ENCODE peak calls at places on chromosomes 5 and 9, in four cellular contexts. A is activated CD4-positive, alpha-beta memory T cell treated with anti-CD3 and anti-CD28 coated beads, Interleukin-2, amount 10 ng/mL, durations not matched to agents 7 days and 5 days; F is lung; U is BJ. C is an unnamed sample.

GRCh38 chr5:169299651-169300467 is 1.1 kb downstream of the SLIT3 start:
- DNase-seq in F (peak), U (no peak), A (no peak), C (no peak)

GRCh38 chr5:61735531-61735930 is 403.5 kb downstream of the ZSWIM6 start:
- DNase-seq in F (no peak), A (no peak), U (no peak), C (no peak)

GRCh38 chr5:43560128-43560527 is 3.3 kb upstream of the PAIP1 start:
- DNase-seq in A (no peak), F (no peak), U (no peak), C (no peak)

GRCh38 chr5:10588779-10589447 is 25.0 kb downstream of the ANKRD33B start:
- DNase-seq in A (no peak), F (no peak), U (no peak), C (no peak)

GRCh38 chr9:33287087-33287490 is 3.2 kb upstream of the NFX1 start:
- DNase-seq in U (peak), F (peak), A (peak), C (peak)

GRCh38 chr5:436641-436975 is 6.4 kb upstream of the EXOC3 start:
- DNase-seq in U (no peak), F (no peak), A (no peak), C (no peak)

GRCh38 chr5:108168915-108169314 is 213.0 kb downstream of the FBXL17 start:
- DNase-seq in U (no peak), A (no peak), F (no peak), C (no peak)

GRCh38 chr5:73960426-73960825 is 334.4 kb downstream of the ARHGEF28 start:
- DNase-seq in F (no peak), U (no peak), A (no peak), C (no peak)

GRCh38 chr5:5454405-5454804 is 31.9 kb downstream of the ICE1 start:
- DNase-seq in A (no peak), U (no peak), F (no peak), C (no peak)

GRCh38 chr5:40619406-40619805 is 60.3 kb upstream of the PTGER4 start:
- DNase-seq in A (no peak), F (no peak), U (no peak), C (no peak)

GRCh38 chr5:31664566-31664965 is 25.6 kb downstream of the PDZD2 start:
- DNase-seq in F (no peak), U (no peak), A (no peak), C (no peak)

GRCh38 chr9:13588151-13589043 is 308.9 kb upstream of the MPDZ start:
- DNase-seq in A (no peak), F (no peak), U (no peak), C (no peak)

GRCh38 chr5:32443541-32444190 is 874 bp downstream of the ZFR start:
- DNase-seq in U (no peak), F (peak), A (peak), C (no peak)

GRCh38 chr9:129071526-129072131 is 9.3 kb upstream of the DOLPP1 start:
- DNase-seq in A (peak), U (no peak), F (no peak), C (peak)

GRCh38 chr5:169742773-169743296 is 105.8 kb downstream of the DOCK2 start:
- DNase-seq in F (no peak), A (no peak), U (peak), C (no peak)

GRCh38 chr5:158754018-158754514 is 345.6 kb downstream of the EBF1 start:
- DNase-seq in A (no peak), U (peak), F (no peak), C (no peak)

GRCh38 chr9:99030082-99030481 is 74.8 kb upstream of the TGFBR1 start:
- DNase-seq in F (no peak), U (peak), A (no peak), C (no peak)

GRCh38 chr5:108728566-108729305 is 19.0 kb upstream of the FER start:
- DNase-seq in F (peak), U (no peak), A (peak), C (no peak)

GRCh38 chr5:75963554-75963953 is 119.6 kb upstream of the SV2C start:
- DNase-seq in U (no peak), A (no peak), F (no peak), C (no peak)

GRCh38 chr5:164277720-164278119 is 772.3 kb downstream of the MAT2B start:
- DNase-seq in A (no peak), U (no peak), F (no peak), C (no peak)

GRCh38 chr5:140246378-140247122 is 56.4 kb downstream of the PFDN1 start:
- DNase-seq in F (no peak), A (no peak), U (peak), C (no peak)

GRCh38 chr5:35963381-35963843 is 25.0 kb upstream of the CAPSL start:
- DNase-seq in F (no peak), U (no peak), A (no peak), C (no peak)

GRCh38 chr9:110029422-110029814 is 178.5 kb downstream of the C9orf152 start:
- DNase-seq in F (peak), A (no peak), U (peak), C (no peak)

GRCh38 chr9:84945878-84946538 is 276.5 kb downstream of the NTRK2 start:
- DNase-seq in U (peak), A (no peak), F (no peak), C (no peak)

GRCh38 chr5:79475174-79475466 is 38.8 kb downstream of the HOMER1 start:
- DNase-seq in U (no peak), F (no peak), A (no peak), C (no peak)

GRCh38 chr5:114243983-114244305 is 117.9 kb upstream of the KCNN2 start:
- DNase-seq in U (no peak), A (no peak), F (no peak), C (no peak)

GRCh38 chr5:134524219-134524825 is 1.1 kb upstream of the JADE2 start:
- DNase-seq in A (peak), F (peak), U (no peak), C (peak)

GRCh38 chr5:177520906-177521513 is 4.2 kb upstream of the DDX41 start:
- DNase-seq in U (no peak), F (no peak), A (no peak), C (no peak)

GRCh38 chr5:58452566-58453258 is 7.2 kb downstream of the PLK2 start:
- DNase-seq in F (no peak), U (no peak), A (no peak), C (no peak)

GRCh38 chr5:158590936-158591863 is 508.5 kb downstream of the EBF1 start:
- DNase-seq in F (no peak), U (peak), A (no peak), C (no peak)

GRCh38 chr5:68215888-68216736 is 556 bp downstream of the PIK3R1 start:
- DNase-seq in U (no peak), A (peak), F (peak), C (peak)

GRCh38 chr5:101278011-101278687 is 375.1 kb upstream of the ST8SIA4 start:
- DNase-seq in A (no peak), U (no peak), F (no peak), C (no peak)

GRCh38 chr5:27473300-27474053 is 435.1 kb upstream of the CDH9 start:
- DNase-seq in U (no peak), F (no peak), A (no peak), C (no peak)

GRCh38 chr9:89471390-89471789 is 26.5 kb downstream of the SEMA4D start:
- DNase-seq in A (no peak), U (no peak), F (no peak), C (no peak)

GRCh38 chr5:37801521-37801920 is 38.3 kb downstream of the GDNF start:
- DNase-seq in F (no peak), A (no peak), U (no peak), C (no peak)

GRCh38 chr5:133220851-133221674 is 169.2 kb downstream of the HSPA4 start:
- DNase-seq in F (no peak), U (no peak), A (no peak), C (no peak)

C was measured in stomach.